ENCODE peak calls at places on chromosomes 1 and 21, in seven cellular contexts. M is left ventricle myocardium inferior, L is PC-3, W is tibial nerve, B is heart left ventricle, R is AG04450, J is cardiac muscle cell. C is an unnamed sample.

GRCh38 chr1:85295654-85296053 is 19.2 kb upstream of the BCL10 start:
- DNase-seq in W (no peak), M (no peak), B (no peak), L (no peak), R (no peak), J (no peak), C (no peak)

GRCh38 chr1:29520571-29521437 is 284.5 kb downstream of the PTPRU start:
- DNase-seq in L (no peak), W (no peak), B (no peak), R (no peak), J (no peak), M (no peak), C (no peak)

GRCh38 chr1:47948126-47948525 is 49.1 kb downstream of the TRABD2B start:
- DNase-seq in L (no peak), M (no peak), W (no peak), J (peak; percentile 18), R (no peak), B (no peak), C (no peak)

GRCh38 chr1:66271216-66271903 is 262.6 kb upstream of the SGIP1 start:
- DNase-seq in R (peak; percentile 97), B (peak; percentile 72), L (peak; percentile 94), J (peak; percentile 86), M (peak; percentile 79), W (peak; percentile 92), C (peak; percentile 99)

GRCh38 chr1:15810073-15810472 is 2.6 kb upstream of the UQCRHL start:
- DNase-seq in W (peak; percentile 35), B (no peak), J (no peak), L (no peak), R (no peak), M (no peak), C (no peak)

GRCh38 chr1:94092210-94092613 is 28.7 kb downstream of the ABCA4 start:
- DNase-seq in W (no peak), J (no peak), L (no peak), M (no peak), R (no peak), B (no peak), C (peak; percentile 99)

GRCh38 chr1:24236170-24237045 is 49.3 kb upstream of the IFNLR1 start:
- DNase-seq in M (no peak), W (no peak), J (no peak), B (no peak), L (peak; percentile 91), R (peak; percentile 11), C (no peak)

GRCh38 chr1:27886353-27886679 is 14.0 kb downstream of the THEMIS2 start:
- DNase-seq in J (no peak), B (no peak), L (no peak), M (no peak), W (no peak), R (no peak), C (no peak)

GRCh38 chr21:32412998-32413504 is 545 bp downstream of the EVA1C start:
- DNase-seq in R (no peak), M (peak; percentile 49), L (peak; percentile 65), B (peak; percentile 72), W (peak; percentile 41), J (no peak), C (no peak)

GRCh38 chr1:166796620-166797236 is 42.5 kb upstream of the POGK start:
- DNase-seq in J (no peak), M (no peak), W (no peak), B (no peak), R (no peak), L (no peak), C (no peak)

GRCh38 chr1:53986458-53986857 is 31.5 kb downstream of the LDLRAD1 start:
- DNase-seq in W (no peak), R (no peak), J (no peak), M (no peak), L (no peak), B (no peak), C (no peak)

GRCh38 chr1:56071351-56071750 is 508.0 kb downstream of the PLPP3 start:
- DNase-seq in L (no peak), W (no peak), M (no peak), J (no peak), R (no peak), B (no peak), C (no peak)

GRCh38 chr1:21828075-21828474 is 16.0 kb downstream of the LDLRAD2 start:
- DNase-seq in L (no peak), W (no peak), B (peak; percentile 54), M (no peak), J (no peak), R (no peak), C (no peak)

GRCh38 chr1:156859523-156860112 is 701 bp upstream of the INSRR start:
- DNase-seq in W (peak; percentile 8), J (no peak), L (peak; percentile 35), M (no peak), R (no peak), B (no peak), C (no peak)

GRCh38 chr1:149846600-149847466 is 52.5 kb upstream of the BOLA1 start:
- DNase-seq in W (no peak), M (no peak), J (no peak), L (no peak), R (no peak), B (no peak), C (no peak)

GRCh38 chr1:69290266-69290665 is 277.5 kb upstream of the LRRC7 start:
- DNase-seq in B (no peak), M (no peak), W (no peak), J (no peak), R (no peak), L (no peak), C (peak; percentile 40)

GRCh38 chr1:199508653-199509052 is 518.9 kb upstream of the NR5A2 start:
- DNase-seq in R (no peak), B (no peak), M (no peak), L (peak; percentile 20), W (no peak), J (no peak), C (no peak)

GRCh38 chr1:39214021-39214713 is 9.7 kb downstream of the MACF1 start:
- DNase-seq in J (peak; percentile 88), W (no peak), L (peak; percentile 22), R (no peak), B (no peak), M (peak; percentile 39), C (no peak)

GRCh38 chr1:90715334-90715733 is 1.8 kb downstream of the BARHL2 start:
- DNase-seq in L (no peak), M (no peak), W (no peak), J (no peak), R (no peak), B (no peak), C (no peak)

GRCh38 chr1:8113257-8114220 is 87.4 kb upstream of the ERRFI1 start:
- DNase-seq in W (no peak), M (no peak), L (no peak), R (no peak), J (no peak), B (no peak), C (no peak)

GRCh38 chr1:8115769-8116167 is 89.7 kb upstream of the ERRFI1 start:
- DNase-seq in W (no peak), M (no peak), L (no peak), B (no peak), J (no peak), R (no peak), C (no peak)

GRCh38 chr1:8118031-8118451 is 91.9 kb upstream of the ERRFI1 start:
- DNase-seq in B (no peak), L (no peak), J (no peak), W (no peak), R (no peak), M (no peak), C (no peak)

GRCh38 chr1:8115031-8115768 is 89.1 kb upstream of the ERRFI1 start:
- DNase-seq in L (no peak), M (no peak), J (no peak), W (no peak), B (no peak), R (no peak), C (no peak)

GRCh38 chr1:8116892-8117262 is 90.8 kb upstream of the ERRFI1 start:
- DNase-seq in W (peak; percentile 84), B (peak; percentile 74), L (no peak), M (peak; percentile 77), J (no peak), R (peak; percentile 84), C (peak; percentile 82)
- H3K4me3 ChIP-seq in W (no peak overlapping the region), B (no peak overlapping the region), L (no peak overlapping the region), M (peak overlapping the region; percentile 0), J (no peak overlapping the region), R (no peak overlapping the region), C (no peak overlapping the region)

GRCh38 chr1:89065077-89065868 is at the start of gene GBP1:
- DNase-seq in B (no peak), L (peak; percentile 29), R (peak; percentile 78), J (peak; percentile 21), W (peak; percentile 61), M (no peak), C (peak; percentile 61)
- H3K27ac ChIP-seq in B (peak within 1 kb of the TSS; percentile 81), L (no peak within 1 kb of the TSS), R (peak within 1 kb of the TSS; percentile 95), J (peak within 1 kb of the TSS; percentile 92), W (peak within 1 kb of the TSS; percentile 92), M (peak within 1 kb of the TSS; percentile 87), C (peak within 1 kb of the TSS; percentile 90)

GRCh38 chr1:117680316-117681002 is 74.6 kb downstream of the TENT5C start:
- DNase-seq in M (no peak), L (no peak), R (no peak), J (no peak), W (no peak), B (no peak), C (no peak)

GRCh38 chr1:117679868-117680267 is 74.0 kb downstream of the TENT5C start:
- DNase-seq in B (no peak), W (no peak), L (no peak), R (no peak), M (no peak), J (no peak), C (no peak)

GRCh38 chr1:117679299-117679698 is 73.5 kb downstream of the TENT5C start:
- DNase-seq in W (no peak), M (no peak), L (no peak), R (no peak), B (no peak), J (no peak), C (no peak)

GRCh38 chr1:117676615-117677130 is 70.8 kb downstream of the TENT5C start:
- DNase-seq in M (no peak), J (no peak), W (no peak), R (no peak), B (no peak), L (no peak), C (no peak)

GRCh38 chr1:117678246-117678977 is 72.6 kb downstream of the TENT5C start:
- DNase-seq in L (no peak), J (no peak), W (no peak), B (no peak), M (peak; percentile 53), R (no peak), C (no peak)
- TF ChIP-seq CTCF in L (no peak), J (no peak), W (no peak), B (no peak), M (no peak), R (no peak), C (no peak)

GRCh38 chr21:16420086-16420724 is 690.4 kb downstream of the USP25 start:
- DNase-seq in B (no peak), L (no peak), J (peak; percentile 47), W (peak; percentile 59), R (no peak), M (peak; percentile 38), C (peak; percentile 16)
- H3K4me3 ChIP-seq in B (peak overlapping the region; percentile 46), L (no peak overlapping the region), J (no peak overlapping the region), W (peak overlapping the region; percentile 40), R (no peak overlapping the region), M (peak overlapping the region; percentile 69), C (peak overlapping the region; percentile 47)

DNA sequence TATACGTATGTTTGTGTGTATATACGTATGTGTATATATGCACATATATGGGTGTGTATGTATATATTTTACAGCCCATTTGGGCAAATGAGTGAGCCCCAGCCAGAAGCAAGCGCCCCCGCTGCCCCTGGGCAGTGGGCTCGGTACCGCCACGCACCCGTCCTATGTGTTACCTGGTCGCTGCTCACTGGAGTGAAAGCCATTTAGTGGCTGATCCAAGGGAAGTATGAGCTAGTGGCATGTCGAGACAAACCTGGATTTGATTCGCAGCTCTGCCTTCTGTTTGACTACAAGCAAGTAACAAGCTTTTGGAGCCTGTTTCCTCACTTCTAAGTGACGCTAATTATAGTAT is 35.8 kb upstream of the JAK1 start:
- DNase-seq in M (no peak), R (no peak), W (no peak), L (no peak), B (no peak), J (no peak), C (no peak)
- H3K27ac ChIP-seq in M (peak overlapping the region; percentile 97), R (peak overlapping the region; percentile 94), W (peak overlapping the region; percentile 94), L (no peak overlapping the region), B (peak overlapping the region; percentile 97), J (no peak overlapping the region), C (peak overlapping the region; percentile 95)